ENCODE peak calls at places on chromosomes 3 and 15, in ten cellular contexts. One of them, this sample, is unnamed.

GRCh38 chr15:29917600-29918597 is 95.6 kb upstream of the TJP1 start:
- DNase-seq in HEK293T: no peak
- DNase-seq in islet precursor cell: no peak
- DNase-seq in glutamatergic neuron: no peak
- DNase-seq in NCI-H524: no peak
- DNase-seq in G401: no peak
- DNase-seq in sciatic nerve: no peak
- DNase-seq in Peyer's patch: no peak
- DNase-seq in WTC11: no peak
- DNase-seq in activated T-cell treated with anti-CD3 and anti-CD28 coated beads for 24 hours: no peak
- DNase-seq in this sample: peak; percentile 56

GRCh38 chr3:105823149-105823866 is 45.5 kb downstream of the CBLB start:
- DNase-seq in HEK293T: no peak
- DNase-seq in islet precursor cell: no peak
- DNase-seq in glutamatergic neuron: no peak
- DNase-seq in NCI-H524: no peak
- DNase-seq in G401: no peak
- DNase-seq in sciatic nerve: no peak
- DNase-seq in Peyer's patch: no peak
- DNase-seq in WTC11: no peak
- DNase-seq in activated T-cell treated with anti-CD3 and anti-CD28 coated beads for 24 hours: no peak
- DNase-seq in this sample: peak; percentile 65

GRCh38 chr3:100629728-100630127 is 20.3 kb downstream of the ADGRG7 start:
- DNase-seq in HEK293T: no peak
- DNase-seq in islet precursor cell: no peak
- DNase-seq in glutamatergic neuron: no peak
- DNase-seq in NCI-H524: no peak
- DNase-seq in G401: no peak
- DNase-seq in sciatic nerve: no peak
- DNase-seq in Peyer's patch: no peak
- DNase-seq in WTC11: no peak
- DNase-seq in activated T-cell treated with anti-CD3 and anti-CD28 coated beads for 24 hours: no peak
- DNase-seq in this sample: no peak

GRCh38 chr3:161415506-161416231 is 44.4 kb upstream of the SPTSSB start:
- DNase-seq in HEK293T: no peak
- DNase-seq in islet precursor cell: no peak
- DNase-seq in glutamatergic neuron: no peak
- DNase-seq in NCI-H524: no peak
- DNase-seq in G401: no peak
- DNase-seq in sciatic nerve: no peak
- DNase-seq in Peyer's patch: no peak
- DNase-seq in WTC11: no peak
- DNase-seq in activated T-cell treated with anti-CD3 and anti-CD28 coated beads for 24 hours: no peak
- DNase-seq in this sample: no peak

GRCh38 chr3:115975796-115976195 is 352.5 kb downstream of the GAP43 start:
- DNase-seq in HEK293T: no peak
- DNase-seq in islet precursor cell: no peak
- DNase-seq in glutamatergic neuron: no peak
- DNase-seq in NCI-H524: no peak
- DNase-seq in G401: no peak
- DNase-seq in sciatic nerve: no peak
- DNase-seq in Peyer's patch: no peak
- DNase-seq in WTC11: no peak
- DNase-seq in activated T-cell treated with anti-CD3 and anti-CD28 coated beads for 24 hours: no peak
- DNase-seq in this sample: no peak

GRCh38 chr3:120276767-120277166 is 8.3 kb downstream of the GPR156 start:
- DNase-seq in HEK293T: no peak
- DNase-seq in islet precursor cell: no peak
- DNase-seq in glutamatergic neuron: no peak
- DNase-seq in NCI-H524: no peak
- DNase-seq in G401: no peak
- DNase-seq in sciatic nerve: no peak
- DNase-seq in Peyer's patch: no peak
- DNase-seq in WTC11: no peak
- DNase-seq in activated T-cell treated with anti-CD3 and anti-CD28 coated beads for 24 hours: no peak
- DNase-seq in this sample: no peak

GRCh38 chr3:159929181-159929893 is 59.3 kb upstream of the IL12A start:
- DNase-seq in HEK293T: no peak
- DNase-seq in islet precursor cell: no peak
- DNase-seq in glutamatergic neuron: no peak
- DNase-seq in NCI-H524: no peak
- DNase-seq in G401: peak; percentile 7
- DNase-seq in sciatic nerve: no peak
- DNase-seq in Peyer's patch: no peak
- DNase-seq in WTC11: no peak
- DNase-seq in activated T-cell treated with anti-CD3 and anti-CD28 coated beads for 24 hours: no peak
- DNase-seq in this sample: peak; percentile 44

GRCh38 chr15:85607842-85608241 is 186.9 kb downstream of the KLHL25 start:
- DNase-seq in HEK293T: no peak
- DNase-seq in islet precursor cell: peak; percentile 63
- DNase-seq in glutamatergic neuron: no peak
- DNase-seq in NCI-H524: no peak
- DNase-seq in G401: no peak
- DNase-seq in sciatic nerve: no peak
- DNase-seq in Peyer's patch: no peak
- DNase-seq in WTC11: no peak
- DNase-seq in activated T-cell treated with anti-CD3 and anti-CD28 coated beads for 24 hours: no peak
- DNase-seq in this sample: no peak

GRCh38 chr3:64300790-64301423 is 75.6 kb upstream of the PRICKLE2 start:
- DNase-seq in HEK293T: no peak
- DNase-seq in islet precursor cell: no peak
- DNase-seq in glutamatergic neuron: no peak
- DNase-seq in NCI-H524: no peak
- DNase-seq in G401: no peak
- DNase-seq in sciatic nerve: no peak
- DNase-seq in Peyer's patch: no peak
- DNase-seq in WTC11: no peak
- DNase-seq in activated T-cell treated with anti-CD3 and anti-CD28 coated beads for 24 hours: no peak
- DNase-seq in this sample: no peak

GRCh38 chr3:71153753-71154152 is 429.8 kb downstream of the FOXP1 start:
- DNase-seq in HEK293T: no peak
- DNase-seq in islet precursor cell: no peak
- DNase-seq in glutamatergic neuron: no peak
- DNase-seq in NCI-H524: no peak
- DNase-seq in G401: no peak
- DNase-seq in sciatic nerve: no peak
- DNase-seq in Peyer's patch: no peak
- DNase-seq in WTC11: no peak
- DNase-seq in activated T-cell treated with anti-CD3 and anti-CD28 coated beads for 24 hours: no peak
- DNase-seq in this sample: no peak

GRCh38 chr15:51090753-51091152 is 4.0 kb downstream of the TNFAIP8L3 start:
- DNase-seq in HEK293T: no peak
- DNase-seq in islet precursor cell: no peak
- DNase-seq in glutamatergic neuron: no peak
- DNase-seq in NCI-H524: no peak
- DNase-seq in G401: no peak
- DNase-seq in sciatic nerve: no peak
- DNase-seq in Peyer's patch: no peak
- DNase-seq in WTC11: no peak
- DNase-seq in activated T-cell treated with anti-CD3 and anti-CD28 coated beads for 24 hours: no peak
- DNase-seq in this sample: no peak

GRCh38 chr3:38724392-38724736 is 74.9 kb upstream of the SCN5A start:
- DNase-seq in HEK293T: no peak
- DNase-seq in islet precursor cell: no peak
- DNase-seq in glutamatergic neuron: no peak
- DNase-seq in NCI-H524: no peak
- DNase-seq in G401: no peak
- DNase-seq in sciatic nerve: no peak
- DNase-seq in Peyer's patch: no peak
- DNase-seq in WTC11: no peak
- DNase-seq in activated T-cell treated with anti-CD3 and anti-CD28 coated beads for 24 hours: no peak
- DNase-seq in this sample: no peak

GRCh38 chr3:112631257-112631656 is 9.7 kb downstream of the CCDC80 start:
- DNase-seq in HEK293T: no peak
- DNase-seq in islet precursor cell: no peak
- DNase-seq in glutamatergic neuron: no peak
- DNase-seq in NCI-H524: no peak
- DNase-seq in G401: no peak
- DNase-seq in sciatic nerve: no peak
- DNase-seq in Peyer's patch: no peak
- DNase-seq in WTC11: no peak
- DNase-seq in activated T-cell treated with anti-CD3 and anti-CD28 coated beads for 24 hours: no peak
- DNase-seq in this sample: no peak

GRCh38 chr15:42707068-42707467 is 29.9 kb downstream of the CDAN1 start:
- DNase-seq in HEK293T: no peak
- DNase-seq in islet precursor cell: no peak
- DNase-seq in glutamatergic neuron: no peak
- DNase-seq in NCI-H524: no peak
- DNase-seq in G401: no peak
- DNase-seq in sciatic nerve: no peak
- DNase-seq in Peyer's patch: no peak
- DNase-seq in WTC11: no peak
- DNase-seq in activated T-cell treated with anti-CD3 and anti-CD28 coated beads for 24 hours: no peak
- DNase-seq in this sample: peak; percentile 31